ENCODE peak calls at places on chromosomes 3 and 15, in five cellular contexts. One of them, this sample, is unnamed.

GRCh38 chr3:78481050-78481449 is 1286.7 kb downstream of the ROBO1 start:
- DNase-seq in astrocyte of the spinal cord: no peak
- DNase-seq in lower leg skin: no peak
- DNase-seq in NCI-H2029: peak
- DNase-seq in NCI-H1694: no peak
- DNase-seq in this sample: no peak

GRCh38 chr3:59482684-59483083 is 432.9 kb upstream of the CFAP20DC start:
- DNase-seq in astrocyte of the spinal cord: no peak
- DNase-seq in NCI-H1694: no peak
- DNase-seq in NCI-H2029: no peak
- DNase-seq in lower leg skin: no peak
- DNase-seq in this sample: no peak

GRCh38 chr15:68277605-68278344 is at the start of gene FEM1B:
- DNase-seq in astrocyte of the spinal cord: peak
- DNase-seq in lower leg skin: peak
- DNase-seq in NCI-H2029: peak
- DNase-seq in NCI-H1694: peak
- DNase-seq in this sample: peak

GRCh38 chr3:99965077-99965476 is 147.4 kb downstream of the CMSS1 start:
- DNase-seq in NCI-H2029: no peak
- DNase-seq in lower leg skin: no peak
- DNase-seq in NCI-H1694: no peak
- DNase-seq in astrocyte of the spinal cord: peak
- DNase-seq in this sample: peak

GRCh38 chr3:131501949-131502348 is 822 bp downstream of the MRPL3 start:
- DNase-seq in NCI-H1694: no peak
- DNase-seq in NCI-H2029: no peak
- DNase-seq in astrocyte of the spinal cord: no peak
- DNase-seq in lower leg skin: no peak
- DNase-seq in this sample: peak

GRCh38 chr3:8851703-8852102 is 82.3 kb upstream of the OXTR start:
- DNase-seq in NCI-H1694: no peak
- DNase-seq in NCI-H2029: no peak
- DNase-seq in astrocyte of the spinal cord: peak
- DNase-seq in lower leg skin: no peak
- DNase-seq in this sample: peak

GRCh38 chr3:74535281-74535680 is 79.2 kb downstream of the CNTN3 start:
- DNase-seq in NCI-H2029: no peak
- DNase-seq in NCI-H1694: no peak
- DNase-seq in astrocyte of the spinal cord: no peak
- DNase-seq in lower leg skin: no peak
- DNase-seq in this sample: no peak

GRCh38 chr3:52682016-52682415 is 3.7 kb downstream of the PBRM1 start:
- DNase-seq in NCI-H2029: no peak
- DNase-seq in NCI-H1694: no peak
- DNase-seq in lower leg skin: no peak
- DNase-seq in astrocyte of the spinal cord: peak
- DNase-seq in this sample: peak

GRCh38 chr15:92059036-92059970 is 205.8 kb downstream of the SLCO3A1 start:
- DNase-seq in lower leg skin: no peak
- DNase-seq in astrocyte of the spinal cord: no peak
- DNase-seq in NCI-H2029: no peak
- DNase-seq in NCI-H1694: peak
- DNase-seq in this sample: no peak

GRCh38 chr3:132232231-132232792 is 84.9 kb upstream of the ACP3 start:
- DNase-seq in astrocyte of the spinal cord: no peak
- DNase-seq in NCI-H1694: no peak
- DNase-seq in NCI-H2029: peak
- DNase-seq in lower leg skin: no peak
- DNase-seq in this sample: no peak

GRCh38 chr3:191362036-191362435 is 31.7 kb upstream of the UTS2B start:
- DNase-seq in astrocyte of the spinal cord: no peak
- DNase-seq in NCI-H1694: no peak
- DNase-seq in NCI-H2029: no peak
- DNase-seq in lower leg skin: no peak
- DNase-seq in this sample: no peak

GRCh38 chr15:92921215-92922131 is 21.3 kb downstream of the CHD2 start:
- DNase-seq in lower leg skin: no peak
- DNase-seq in NCI-H1694: no peak
- DNase-seq in NCI-H2029: no peak
- DNase-seq in astrocyte of the spinal cord: peak
- DNase-seq in this sample: peak